ENCODE peak calls at places on chromosomes 3 and 15, in eight cellular contexts. C is suprapubic skin, Y is prostate gland, F is sigmoid colon, Z is HCT116, L is transverse colon, V is SK-N-SH, R is GM23338. I is an unnamed sample. For H3K4me1, the result is how much of the 10 kb centered on the place peaks cover.

GRCh38 chr3:194275721-194276120 is 75.4 kb downstream of the CPN2 start:
- DNase-seq in C (peak), Y (no peak), F (peak), Z (no peak), L (no peak), V (no peak), R (no peak), I (peak)

GRCh38 chr3:16888785-16889607 is 4.2 kb downstream of the PLCL2 start:
- DNase-seq in C (no peak), Y (no peak), F (no peak), Z (no peak), L (no peak), V (no peak), R (no peak), I (no peak)

GRCh38 chr15:71052356-71052755 is 62.9 kb upstream of the THSD4 start:
- DNase-seq in C (no peak), Y (no peak), F (no peak), Z (no peak), L (no peak), V (no peak), R (no peak), I (no peak)

GRCh38 chr3:196227629-196228493 is 11.5 kb downstream of the SLC51A start:
- DNase-seq in C (no peak), Y (no peak), F (peak), Z (no peak), L (no peak), V (no peak), R (peak), I (no peak)

GRCh38 chr15:63059573-63060216 is 17.1 kb downstream of the TPM1 start:
- DNase-seq in C (no peak), Y (no peak), F (no peak), Z (no peak), L (no peak), V (no peak), R (no peak), I (no peak)

GRCh38 chr3:175898194-175898593 is 1039.1 kb downstream of the NAALADL2 start:
- DNase-seq in C (no peak), Y (no peak), F (no peak), Z (no peak), L (no peak), V (no peak), R (no peak), I (no peak)

GRCh38 chr15:73862276-73862675 is 11.1 kb upstream of the TBC1D21 start:
- DNase-seq in C (peak), Y (no peak), F (no peak), Z (no peak), L (no peak), V (no peak), R (peak), I (no peak)

GRCh38 chr3:128317101-128317697 is 149.5 kb downstream of the DNAJB8 start:
- DNase-seq in C (peak), Y (no peak), F (no peak), Z (no peak), L (no peak), V (no peak), R (no peak), I (peak)

GRCh38 chr3:42652611-42653302 is 740 bp upstream of the ZBTB47 start:
- DNase-seq in C (peak), Y (no peak), F (peak), Z (peak), L (peak), V (peak), R (no peak), I (peak)

GRCh38 chr15:82986442-82986780 is 401 bp downstream of the RAMAC start:
- DNase-seq in C (no peak), Y (no peak), F (no peak), Z (no peak), L (no peak), V (no peak), R (no peak), I (no peak)

GRCh38 chr3:70811880-70812279 is 499.4 kb upstream of the MDFIC2 start:
- DNase-seq in C (peak), Y (no peak), F (peak), Z (no peak), L (no peak), V (no peak), R (no peak), I (peak)

GRCh38 chr3:54120657-54121403 is 1.5 kb upstream of the CACNA2D3 start:
- DNase-seq in C (no peak), Y (no peak), F (peak), Z (no peak), L (no peak), V (peak), R (peak), I (no peak)

GRCh38 chr15:40006646-40007045 is 32.3 kb downstream of the SRP14 start:
- DNase-seq in C (no peak), Y (no peak), F (no peak), Z (no peak), L (no peak), V (no peak), R (no peak), I (no peak)

GRCh38 chr3:60079076-60079475 is 1029.3 kb upstream of the CFAP20DC start:
- DNase-seq in C (no peak), Y (no peak), F (no peak), Z (no peak), L (no peak), V (no peak), R (peak), I (no peak)

GRCh38 chr3:45182915-45183881 is 37.0 kb upstream of the CDCP1 start:
- DNase-seq in C (no peak), Y (peak), F (no peak), Z (peak), L (peak), V (no peak), R (peak), I (no peak)

DNA sequence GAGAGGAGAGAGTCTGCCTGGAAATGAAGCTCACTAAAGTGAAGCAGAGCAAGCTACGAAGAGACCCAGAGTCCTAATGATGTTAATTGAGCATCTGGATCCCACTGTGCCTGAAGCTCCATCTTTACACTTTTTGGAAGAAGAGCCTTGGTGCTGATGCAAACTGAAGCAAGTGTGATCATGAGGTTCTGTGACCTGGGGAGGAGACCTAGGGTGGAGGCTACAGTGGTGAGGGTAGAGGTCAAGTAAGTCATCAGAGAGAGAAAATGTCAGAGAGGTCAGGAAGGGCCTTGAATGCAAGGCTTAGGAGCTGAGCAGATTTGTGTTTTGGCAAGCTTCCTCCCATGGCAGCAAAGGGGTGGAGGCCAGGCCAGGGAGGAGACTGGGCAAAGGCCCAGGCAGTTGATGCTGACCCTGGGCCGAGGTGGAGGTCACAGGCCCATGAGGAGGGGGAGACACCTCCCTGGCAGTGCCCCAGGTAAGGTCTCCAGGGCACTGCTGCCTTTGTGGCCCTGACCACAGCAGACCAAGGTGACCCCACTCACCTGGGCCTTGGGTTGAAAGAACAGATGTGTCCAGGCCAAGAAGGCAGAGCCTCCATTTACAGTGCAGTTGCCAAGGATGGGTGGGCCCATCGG is 1.6 kb downstream of the GRIP2 start:
- DNase-seq in C (no peak), Y (no peak), F (peak), Z (no peak), L (no peak), V (no peak), R (no peak), I (no peak)
- H3K4me1 ChIP-seq in C (under half), Y (under half), F (under half), Z (under half), L (under half), V (under half), R (under half), I (under half)

DNA sequence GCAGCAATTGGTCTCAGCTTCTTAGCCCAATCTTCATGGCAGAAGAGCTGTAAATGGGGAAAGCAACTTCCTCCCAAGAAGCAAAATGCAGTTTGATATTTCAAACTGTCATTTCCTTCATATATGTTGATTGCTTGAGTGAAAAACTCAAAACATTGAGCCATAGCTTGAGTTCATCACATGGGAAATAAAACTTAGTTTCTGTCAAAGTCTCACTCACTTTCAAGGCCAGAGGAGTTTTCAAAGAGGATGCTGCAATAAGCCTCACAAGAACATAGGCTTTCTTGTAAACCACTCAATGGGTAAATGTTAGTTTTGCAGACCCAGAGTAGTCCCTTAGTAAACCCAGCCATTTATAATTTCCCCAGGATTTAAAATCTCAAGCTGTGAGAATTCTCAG is 29.1 kb upstream of the SUCLG2 start:
- DNase-seq in C (no peak), Y (no peak), F (no peak), Z (no peak), L (no peak), V (no peak), R (no peak), I (no peak)
- TF ChIP-seq CTCF in C (no peak), Y (no peak), F (no peak), Z (no peak), L (no peak), V (no peak), R (no peak), I (no peak)

DNA sequence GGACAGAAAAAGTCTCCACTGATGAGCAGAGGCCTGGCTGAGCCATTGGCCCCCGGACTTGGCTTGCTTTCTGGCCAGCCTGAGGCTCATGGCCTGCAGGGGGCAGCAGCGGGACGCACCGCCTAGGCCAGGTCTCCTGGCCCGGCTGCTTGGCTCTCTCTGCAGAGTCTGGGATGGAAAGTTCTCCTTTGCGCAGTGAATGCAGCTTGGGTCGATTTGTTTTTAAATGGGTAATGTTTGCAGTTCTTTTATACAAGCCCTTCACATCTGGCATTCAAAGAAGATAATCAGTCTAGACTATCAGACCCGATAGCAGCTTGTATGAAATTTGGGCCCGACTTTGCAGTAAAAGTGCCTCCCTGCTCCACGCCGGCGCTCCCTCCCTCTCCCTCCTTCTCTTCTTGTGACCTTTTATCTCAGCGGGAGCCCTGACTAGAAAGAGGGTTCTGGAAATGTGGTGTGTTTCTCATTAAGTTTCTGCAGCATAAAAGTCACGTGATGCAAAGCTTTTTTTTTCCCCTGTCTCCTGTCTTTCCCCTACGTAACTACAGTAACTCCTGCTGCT is 59.9 kb downstream of the ZNF621 start:
- DNase-seq in C (peak), Y (peak), F (peak), Z (peak), L (peak), V (peak), R (peak), I (peak)
- TF ChIP-seq POLR2AphosphoS5 in C (no peak), Y (peak), F (peak), Z (no peak), L (no peak), V (no peak), R (no peak), I (peak)

DNA sequence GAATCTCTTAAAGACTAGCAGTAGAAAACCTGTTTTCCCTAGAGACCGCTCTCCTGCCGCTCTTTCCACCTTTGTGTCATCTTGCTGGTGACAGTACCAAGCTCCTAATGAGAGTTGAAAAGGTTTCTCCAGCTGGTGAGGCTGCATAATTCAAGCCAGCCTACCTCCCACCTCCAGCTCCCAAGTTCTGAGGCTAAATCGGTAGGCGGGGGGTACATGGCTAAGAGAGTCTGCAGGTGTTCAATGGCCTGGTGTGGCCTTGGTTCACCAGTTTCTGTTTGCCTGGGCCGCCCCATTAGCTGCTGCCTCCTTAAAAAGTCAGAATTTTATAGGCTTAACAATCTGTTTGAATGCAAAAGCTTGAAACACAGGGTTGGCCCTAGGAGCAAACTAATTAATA is 262.8 kb downstream of the SLCO3A1 start:
- DNase-seq in C (no peak), Y (no peak), F (no peak), Z (no peak), L (no peak), V (no peak), R (no peak), I (no peak)
- H3K4me1 ChIP-seq in C (under half), Y (under half), F (under half), Z (under half), L (under half), V (under half), R (under half), I (under half)

I was measured in breast epithelium.